ENCODE peak calls at places on chromosomes 2 and 18, in seven cellular contexts. A is mesendoderm, M is ELR, H is pancreas, O is midbrain, P is anterior cingulate cortex, S is kidney tubule cell. W is an unnamed sample.

GRCh38 chr18:63837556-63837955 is 49.9 kb upstream of the SERPINB2 start:
- DNase-seq in A (no peak), M (no peak), H (no peak), O (no peak), P (no peak), S (no peak), W (no peak)

GRCh38 chr2:9582624-9583023 is 27.0 kb upstream of the ADAM17 start:
- DNase-seq in A (no peak), M (no peak), H (no peak), O (no peak), P (no peak), S (no peak), W (no peak)

GRCh38 chr2:16900405-16901025 is 234.9 kb upstream of the CYRIA start:
- DNase-seq in A (peak), M (peak), H (peak), O (no peak), P (no peak), S (peak), W (no peak)

GRCh38 chr2:118197011-118197695 is 108.9 kb downstream of the INSIG2 start:
- DNase-seq in A (peak), M (peak), H (no peak), O (no peak), P (no peak), S (no peak), W (no peak)

GRCh38 chr18:5196253-5197031 is 615 bp downstream of the AKAIN1 start:
- DNase-seq in A (peak), M (no peak), H (no peak), O (no peak), P (no peak), S (no peak), W (no peak)

GRCh38 chr2:62149708-62150107 is 46.2 kb upstream of the B3GNT2 start:
- DNase-seq in A (no peak), M (peak), H (no peak), O (no peak), P (no peak), S (peak), W (no peak)

GRCh38 chr2:66538291-66538690 is 103.4 kb downstream of the MEIS1 start:
- DNase-seq in A (no peak), M (peak), H (no peak), O (no peak), P (no peak), S (no peak), W (no peak)

GRCh38 chr18:54580202-54580729 is 10.8 kb upstream of the DYNAP start:
- DNase-seq in A (no peak), M (no peak), H (no peak), O (no peak), P (no peak), S (no peak), W (no peak)

GRCh38 chr18:1968801-1969498 is 602.4 kb downstream of the METTL4 start:
- DNase-seq in A (peak), M (no peak), H (no peak), O (no peak), P (no peak), S (no peak), W (no peak)

GRCh38 chr18:3966985-3967856 is 487.9 kb downstream of the DLGAP1 start:
- DNase-seq in A (peak), M (peak), H (peak), O (no peak), P (no peak), S (peak), W (no peak)

GRCh38 chr2:186889291-186889886 is 40.4 kb upstream of the ZSWIM2 start:
- DNase-seq in A (no peak), M (no peak), H (no peak), O (no peak), P (no peak), S (no peak), W (no peak)

GRCh38 chr18:66510357-66511027 is 93.4 kb downstream of the CDH19 start:
- DNase-seq in A (no peak), M (no peak), H (no peak), O (no peak), P (no peak), S (no peak), W (no peak)

GRCh38 chr2:99818842-99819241 is 323.5 kb downstream of the AFF3 start:
- DNase-seq in A (no peak), M (peak), H (no peak), O (no peak), P (no peak), S (peak), W (no peak)

GRCh38 chr2:112110966-112111365 is 27.2 kb upstream of the FBLN7 start:
- DNase-seq in A (no peak), M (no peak), H (no peak), O (no peak), P (no peak), S (no peak), W (no peak)

GRCh38 chr18:70907673-70908072 is 618.8 kb downstream of the SOCS6 start:
- DNase-seq in A (peak), M (no peak), H (no peak), O (peak), P (no peak), S (no peak), W (no peak)

GRCh38 chr2:45951025-45951737 is 299.7 kb downstream of the PRKCE start:
- DNase-seq in A (no peak), M (no peak), H (no peak), O (no peak), P (no peak), S (no peak), W (peak)

GRCh38 chr2:25036221-25036559 is 5.7 kb upstream of the EFR3B start:
- DNase-seq in A (no peak), M (no peak), H (no peak), O (no peak), P (no peak), S (no peak), W (no peak)

GRCh38 chr2:241767464-241768250 is 9.0 kb upstream of the GAL3ST2 start:
- DNase-seq in A (no peak), M (no peak), H (no peak), O (no peak), P (no peak), S (no peak), W (peak)

GRCh38 chr2:26727641-26728561 is 35.4 kb downstream of the KCNK3 start:
- DNase-seq in A (no peak), M (no peak), H (no peak), O (no peak), P (no peak), S (no peak), W (no peak)

GRCh38 chr2:17543848-17544645 is 3.6 kb downstream of the VSNL1 start:
- DNase-seq in A (peak), M (peak), H (no peak), O (no peak), P (no peak), S (peak), W (no peak)

GRCh38 chr2:88597168-88597567 is 30.1 kb downstream of the EIF2AK3 start:
- DNase-seq in A (no peak), M (no peak), H (no peak), O (no peak), P (no peak), S (no peak), W (no peak)

GRCh38 chr2:127864877-127865276 is 6.9 kb upstream of the POLR2D start:
- DNase-seq in A (peak), M (peak), H (no peak), O (no peak), P (no peak), S (peak), W (no peak)

GRCh38 chr2:105337122-105338019 is at the start of gene C2orf49:
- DNase-seq in A (peak), M (peak), H (peak), O (peak), P (peak), S (peak), W (peak)

GRCh38 chr18:59669872-59670657 is 27.2 kb downstream of the CCBE1 start:
- DNase-seq in A (no peak), M (no peak), H (no peak), O (no peak), P (no peak), S (no peak), W (no peak)

GRCh38 chr18:42883177-42883576 is 232.3 kb downstream of the RIT2 start:
- DNase-seq in A (no peak), M (no peak), H (no peak), O (no peak), P (no peak), S (no peak), W (no peak)

GRCh38 chr2:181738074-181738473 is 57.8 kb upstream of the NEUROD1 start:
- DNase-seq in A (peak), M (peak), H (no peak), O (no peak), P (no peak), S (peak), W (no peak)

GRCh38 chr2:88452980-88453582 is 588 bp upstream of the FOXI3 start:
- DNase-seq in A (peak), M (no peak), H (no peak), O (no peak), P (no peak), S (peak), W (no peak)

GRCh38 chr2:78977661-78978145 is 47.8 kb upstream of the REG3G start:
- DNase-seq in A (no peak), M (no peak), H (no peak), O (no peak), P (no peak), S (no peak), W (no peak)

GRCh38 chr2:146867472-146867986 is 977.3 kb upstream of the ACVR2A start:
- DNase-seq in A (peak), M (no peak), H (no peak), O (no peak), P (no peak), S (no peak), W (no peak)

GRCh38 chr18:70037453-70038061 is 89.9 kb upstream of the CD226 start:
- DNase-seq in A (no peak), M (no peak), H (no peak), O (no peak), P (no peak), S (no peak), W (no peak)

GRCh38 chr2:144936442-144936841 is 416.5 kb upstream of the ZEB2 start:
- DNase-seq in A (no peak), M (no peak), H (no peak), O (no peak), P (no peak), S (peak), W (no peak)

W was measured in left lobe of liver.